ENCODE peak calls at places on chromosomes 12 and 14, in ten cellular contexts. F, W, H, Q, I, V, D, U, Y and S are unnamed samples.

GRCh38 chr12:5689773-5690172 is 255.3 kb downstream of the ANO2 start:
- DNase-seq in F (no peak), W (no peak), H (no peak), Q (no peak), I (no peak), V (no peak), D (no peak), U (no peak), Y (no peak), S (no peak)

GRCh38 chr14:35504260-35504659 is 29.7 kb upstream of the INSM2 start:
- DNase-seq in F (no peak), W (no peak), H (no peak), Q (no peak), I (no peak), V (no peak), D (no peak), U (no peak), Y (no peak), S (no peak)

GRCh38 chr14:50542941-50543418 is 10.6 kb upstream of the MAP4K5 start:
- DNase-seq in F (peak), W (peak), H (no peak), Q (no peak), I (peak), V (no peak), D (peak), U (peak), Y (peak), S (peak)

GRCh38 chr14:98138666-98139065 is 1133.3 kb downstream of the BCL11B start:
- DNase-seq in F (peak), W (peak), H (no peak), Q (no peak), I (no peak), V (peak), D (peak), U (peak), Y (no peak), S (no peak)

GRCh38 chr12:75977952-75978671 is 53.5 kb downstream of the PHLDA1 start:
- DNase-seq in F (peak), W (no peak), H (no peak), Q (peak), I (peak), V (peak), D (peak), U (no peak), Y (peak), S (peak)

GRCh38 chr12:105574056-105574715 is 243.7 kb downstream of the C12orf75 start:
- DNase-seq in F (no peak), W (peak), H (no peak), Q (no peak), I (no peak), V (no peak), D (no peak), U (no peak), Y (no peak), S (no peak)

GRCh38 chr14:99006271-99006670 is 265.7 kb downstream of the BCL11B start:
- DNase-seq in F (no peak), W (no peak), H (no peak), Q (no peak), I (no peak), V (no peak), D (no peak), U (no peak), Y (no peak), S (no peak)

GRCh38 chr14:64692597-64693350 is 11.4 kb upstream of the PLEKHG3 start:
- DNase-seq in F (no peak), W (peak), H (no peak), Q (no peak), I (no peak), V (no peak), D (no peak), U (no peak), Y (no peak), S (no peak)

GRCh38 chr14:52885230-52885629 is 65.6 kb downstream of the FERMT2 start:
- DNase-seq in F (peak), W (no peak), H (no peak), Q (no peak), I (peak), V (no peak), D (no peak), U (no peak), Y (no peak), S (no peak)

GRCh38 chr14:105537580-105538474 is 11.4 kb downstream of the TMEM121 start:
- DNase-seq in F (peak), W (no peak), H (peak), Q (peak), I (no peak), V (peak), D (peak), U (peak), Y (peak), S (no peak)

GRCh38 chr12:56521209-56521589 is 421 bp upstream of the RBMS2 start:
- DNase-seq in F (no peak), W (no peak), H (no peak), Q (no peak), I (no peak), V (no peak), D (peak), U (no peak), Y (no peak), S (no peak)

GRCh38 chr14:100556076-100556475 is 31.1 kb downstream of the BEGAIN start:
- DNase-seq in F (no peak), W (no peak), H (no peak), Q (no peak), I (no peak), V (no peak), D (peak), U (no peak), Y (no peak), S (no peak)

GRCh38 chr12:66399626-66399931 is 97.3 kb downstream of the HELB start:
- DNase-seq in F (no peak), W (peak), H (no peak), Q (no peak), I (no peak), V (no peak), D (peak), U (no peak), Y (no peak), S (no peak)

GRCh38 chr12:105069936-105070702 is 14.1 kb downstream of the ALDH1L2 start:
- DNase-seq in F (no peak), W (no peak), H (no peak), Q (no peak), I (no peak), V (no peak), D (no peak), U (no peak), Y (no peak), S (no peak)

GRCh38 chr14:87030182-87030581 is 962.8 kb downstream of the GALC start:
- DNase-seq in F (no peak), W (no peak), H (no peak), Q (no peak), I (no peak), V (no peak), D (no peak), U (no peak), Y (no peak), S (no peak)

GRCh38 chr12:49944046-49944445 is 6.5 kb upstream of the AQP2 start:
- DNase-seq in F (no peak), W (no peak), H (no peak), Q (no peak), I (no peak), V (no peak), D (no peak), U (no peak), Y (no peak), S (no peak)

GRCh38 chr14:90924618-90925345 is 108.6 kb upstream of the TTC7B start:
- DNase-seq in F (peak), W (no peak), H (no peak), Q (no peak), I (no peak), V (no peak), D (peak), U (no peak), Y (no peak), S (peak)

GRCh38 chr12:112788205-112788604 is 3.3 kb upstream of the RPH3A start:
- DNase-seq in F (no peak), W (no peak), H (no peak), Q (no peak), I (no peak), V (no peak), D (no peak), U (no peak), Y (no peak), S (no peak)

GRCh38 chr14:34629657-34630529 is at the start of gene SNX6:
- DNase-seq in F (peak), W (peak), H (peak), Q (peak), I (peak), V (peak), D (peak), U (peak), Y (peak), S (no peak)

GRCh38 chr12:1842905-1843640 is 22.7 kb downstream of the LRTM2 start:
- DNase-seq in F (no peak), W (no peak), H (no peak), Q (no peak), I (no peak), V (no peak), D (no peak), U (no peak), Y (no peak), S (no peak)

GRCh38 chr12:15827136-15827535 is 37.9 kb upstream of the EPS8 start:
- DNase-seq in F (no peak), W (no peak), H (no peak), Q (no peak), I (no peak), V (no peak), D (no peak), U (no peak), Y (no peak), S (no peak)

GRCh38 chr12:14454098-14454907 is 88.8 kb downstream of the ATF7IP start:
- DNase-seq in F (peak), W (peak), H (no peak), Q (no peak), I (peak), V (peak), D (peak), U (peak), Y (peak), S (peak)

GRCh38 chr12:1421091-1421902 is 173.1 kb downstream of the FBXL14 start:
- DNase-seq in F (no peak), W (no peak), H (no peak), Q (no peak), I (no peak), V (no peak), D (no peak), U (no peak), Y (no peak), S (no peak)

GRCh38 chr12:52259850-52260249 is 14.6 kb upstream of the KRT86 start:
- DNase-seq in F (no peak), W (no peak), H (no peak), Q (no peak), I (no peak), V (no peak), D (peak), U (no peak), Y (no peak), S (no peak)